ENCODE peak calls at places on chromosomes 12 and 14, in seven cellular contexts. W, Q, U, H, C, T and K are unnamed samples.

GRCh38 chr12:75666980-75667359 is 155.6 kb upstream of the KRR1 start:
- DNase-seq in U (peak), C (no peak), Q (peak), H (no peak), T (no peak), W (no peak), K (no peak)

GRCh38 chr12:113075137-113075683 is 18.7 kb downstream of the DTX1 start:
- DNase-seq in T (peak), C (no peak), U (no peak), H (no peak), Q (no peak), W (no peak), K (no peak)

GRCh38 chr14:71539660-71540285 is 392.5 kb upstream of the RGS6 start:
- DNase-seq in U (no peak), T (no peak), W (no peak), C (no peak), H (no peak), Q (no peak), K (no peak)

GRCh38 chr12:93740721-93741120 is 63.5 kb downstream of the CRADD start:
- DNase-seq in U (no peak), Q (peak), W (peak), C (peak), T (peak), H (no peak), K (no peak)

GRCh38 chr14:93081875-93082570 is 33.7 kb downstream of the ITPK1 start:
- DNase-seq in Q (no peak), C (no peak), U (no peak), T (no peak), H (no peak), W (no peak), K (no peak)

GRCh38 chr14:89600950-89601826 is 184.2 kb upstream of the FOXN3 start:
- DNase-seq in C (no peak), Q (peak), H (no peak), U (no peak), T (no peak), W (no peak), K (no peak)

GRCh38 chr14:41167040-41167439 is 439.6 kb upstream of the LRFN5 start:
- DNase-seq in T (no peak), Q (no peak), H (peak), C (no peak), W (peak), U (no peak), K (no peak)

GRCh38 chr14:92683041-92683440 is 65.4 kb downstream of the LGMN start:
- DNase-seq in U (no peak), Q (no peak), H (no peak), C (no peak), T (no peak), W (no peak), K (no peak)

GRCh38 chr14:101857226-101857625 is 95.7 kb downstream of the PPP2R5C start:
- DNase-seq in H (no peak), T (no peak), U (peak), W (peak), C (peak), Q (no peak), K (no peak)

DNA sequence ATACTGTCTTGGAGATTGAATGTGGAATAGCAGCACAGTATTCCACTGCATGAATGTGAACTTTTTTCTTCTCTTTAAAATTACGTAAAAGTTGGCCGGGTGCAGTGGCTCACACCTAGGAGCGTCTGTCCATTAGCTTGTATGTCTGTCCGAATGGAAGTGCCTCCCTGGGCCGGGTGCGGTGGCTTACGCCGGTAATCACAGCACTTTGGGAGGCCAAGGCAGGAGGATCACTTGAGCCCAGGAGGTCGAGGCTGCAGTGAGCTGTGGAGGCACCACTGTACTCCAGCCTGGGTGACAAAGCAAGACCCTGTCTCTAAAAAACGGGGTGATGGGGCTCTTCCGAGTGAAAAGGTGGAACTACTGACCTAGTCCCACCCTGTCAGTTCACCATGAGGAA is 22.6 kb upstream of the VSX2 start:
- DNase-seq in H (no peak), Q (no peak), C (no peak), T (no peak), W (no peak), U (no peak), K (no peak)
- TF ChIP-seq EZH2phosphoT487 in H (no peak), Q (no peak), C (no peak), T (no peak), W (no peak), U (no peak), K (no peak)

DNA sequence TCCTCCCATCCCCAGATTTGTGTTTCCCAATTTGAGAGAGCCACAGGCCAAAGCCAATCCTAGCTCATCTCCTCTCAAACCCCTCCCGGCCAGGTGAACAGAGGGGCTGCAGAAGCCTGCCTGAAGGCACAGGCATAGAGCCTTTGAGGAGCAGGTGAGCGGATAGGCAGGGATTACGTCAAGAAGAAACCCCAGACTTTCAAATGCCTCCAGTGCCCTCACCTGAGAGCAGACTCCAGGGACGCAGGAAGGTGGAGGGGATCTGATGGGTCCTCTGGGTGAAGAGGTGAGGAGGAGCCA is 579 bp downstream of the RND1 start:
- DNase-seq in H (peak), W (peak), C (no peak), T (peak), Q (no peak), U (no peak), K (no peak)
- TF ChIP-seq EZH2 in H (no peak), W (no peak), C (no peak), T (no peak), Q (no peak), U (no peak), K (no peak)

DNA sequence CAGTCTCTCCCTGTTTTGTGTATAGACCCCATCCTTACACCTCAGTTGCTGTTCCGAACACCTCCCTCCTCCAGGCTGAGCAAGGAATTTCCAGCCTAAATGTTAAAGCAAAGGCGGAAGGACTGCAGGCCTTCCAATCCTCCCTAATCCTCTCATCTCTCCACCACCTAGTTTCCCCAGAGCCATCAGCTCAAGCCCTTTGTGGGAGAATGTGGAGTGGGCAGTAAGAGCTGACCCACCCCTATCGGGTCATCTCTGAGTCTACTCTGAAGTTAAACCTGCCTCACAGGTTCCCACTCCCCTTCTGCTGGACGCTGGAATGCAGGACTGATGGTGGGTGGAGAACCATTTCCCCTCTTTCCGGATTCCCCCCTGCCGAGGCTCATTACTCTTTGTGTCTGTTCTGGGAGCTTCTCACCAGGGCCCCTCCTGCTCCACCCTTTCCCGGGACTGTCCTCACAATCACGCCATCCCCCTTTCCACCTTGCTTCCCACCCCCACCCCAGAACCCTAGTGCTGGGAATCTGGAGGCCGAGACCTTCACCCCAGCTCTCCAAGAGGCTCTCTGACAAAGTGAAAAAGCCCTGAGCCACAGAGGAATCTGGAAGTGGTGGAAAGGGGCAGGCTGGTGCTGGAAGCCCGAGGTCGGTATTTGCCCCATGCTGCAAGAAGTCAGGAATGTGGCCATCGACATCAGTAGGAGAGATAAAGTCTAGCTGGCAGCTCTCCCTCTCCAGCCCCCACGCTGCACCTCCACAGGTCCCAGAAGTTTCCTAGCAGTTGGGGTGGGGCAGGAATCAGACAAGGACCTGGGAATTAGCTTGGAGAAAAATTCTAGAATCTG is 3.3 kb upstream of the KRT18 start:
- DNase-seq in Q (peak), H (peak), U (no peak), W (peak), T (no peak), C (peak), K (peak)
- TF ChIP-seq EZH2phosphoT487 in Q (no peak), H (no peak), U (no peak), W (no peak), T (no peak), C (no peak), K (no peak)

DNA sequence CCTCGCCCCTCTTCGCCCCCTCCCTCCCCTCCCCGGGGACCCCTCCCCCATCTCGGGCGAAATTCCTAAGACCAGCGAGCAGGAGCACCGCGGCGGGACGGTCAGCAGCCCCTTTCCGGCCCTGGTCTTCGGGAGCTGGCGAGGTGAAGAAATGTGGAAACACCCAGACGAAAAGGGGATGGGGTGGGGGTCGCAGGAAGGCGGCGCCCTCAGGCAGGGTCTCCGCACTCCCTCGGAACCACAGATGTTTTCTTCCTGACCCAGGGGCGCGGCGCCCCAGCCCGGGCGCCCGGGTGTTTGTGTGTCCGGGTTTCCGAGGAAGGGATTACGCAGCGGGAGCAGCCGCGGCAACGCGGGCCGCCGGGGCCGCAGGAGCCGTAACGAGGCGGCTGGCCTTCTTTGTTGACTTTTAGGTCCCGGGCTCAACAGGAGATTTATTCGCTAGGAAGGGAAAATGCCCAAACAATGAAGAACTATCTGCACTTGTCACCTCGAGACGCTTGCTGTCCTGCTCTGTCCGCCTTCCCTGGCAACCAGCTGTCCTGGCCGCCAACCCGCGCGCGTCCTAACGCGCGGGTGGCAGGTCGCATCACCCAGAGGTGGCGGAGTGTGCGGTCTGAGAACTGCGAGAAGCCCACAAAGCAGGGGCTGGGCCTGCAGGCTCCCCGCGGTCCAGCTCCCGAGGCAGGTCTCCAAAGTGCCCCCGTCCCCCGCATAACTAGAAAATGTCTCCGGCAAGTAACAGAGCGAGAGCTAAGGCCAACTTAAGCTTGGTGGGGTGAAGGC is 7.0 kb downstream of the FOXA1 start:
- DNase-seq in C (peak), U (no peak), T (no peak), Q (peak), H (peak), W (peak), K (peak)
- TF ChIP-seq EZH2 in C (no peak), U (peak), T (no peak), Q (no peak), H (peak), W (peak), K (peak)

GRCh38 chr14:83779266-83779665 is 1750.7 kb upstream of the FLRT2 start:
- DNase-seq in C (peak), H (no peak), Q (no peak), U (no peak), W (no peak), T (no peak), K (peak)
- TF ChIP-seq EZH2phosphoT487 in C (no peak), H (no peak), Q (no peak), U (no peak), W (no peak), T (no peak), K (no peak)

DNA sequence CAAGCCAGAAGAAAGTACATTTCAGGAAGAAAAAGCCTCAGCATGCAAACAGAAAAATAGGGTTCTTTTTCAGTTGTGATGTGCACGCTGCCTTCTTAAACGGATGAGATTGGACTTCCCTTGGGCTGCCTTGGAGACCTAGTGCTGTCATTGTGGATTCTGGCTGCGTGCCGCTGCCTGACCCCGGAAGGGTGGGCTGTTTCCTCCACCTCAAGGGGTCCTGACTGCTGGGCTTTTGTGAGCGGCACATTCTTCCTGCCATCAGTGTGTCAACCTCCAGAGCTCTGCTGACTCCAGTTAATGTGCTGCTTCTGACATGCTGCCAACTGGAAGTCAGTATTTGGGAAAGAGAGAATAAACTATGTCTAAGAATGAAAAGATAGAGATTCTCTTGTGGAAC is 25.1 kb downstream of the CCNK start:
- DNase-seq in H (no peak), Q (no peak), T (no peak), W (no peak), U (no peak), C (no peak), K (no peak)
- TF ChIP-seq EZH2 in H (no peak), Q (no peak), T (no peak), W (no peak), U (no peak), C (no peak), K (no peak)

DNA sequence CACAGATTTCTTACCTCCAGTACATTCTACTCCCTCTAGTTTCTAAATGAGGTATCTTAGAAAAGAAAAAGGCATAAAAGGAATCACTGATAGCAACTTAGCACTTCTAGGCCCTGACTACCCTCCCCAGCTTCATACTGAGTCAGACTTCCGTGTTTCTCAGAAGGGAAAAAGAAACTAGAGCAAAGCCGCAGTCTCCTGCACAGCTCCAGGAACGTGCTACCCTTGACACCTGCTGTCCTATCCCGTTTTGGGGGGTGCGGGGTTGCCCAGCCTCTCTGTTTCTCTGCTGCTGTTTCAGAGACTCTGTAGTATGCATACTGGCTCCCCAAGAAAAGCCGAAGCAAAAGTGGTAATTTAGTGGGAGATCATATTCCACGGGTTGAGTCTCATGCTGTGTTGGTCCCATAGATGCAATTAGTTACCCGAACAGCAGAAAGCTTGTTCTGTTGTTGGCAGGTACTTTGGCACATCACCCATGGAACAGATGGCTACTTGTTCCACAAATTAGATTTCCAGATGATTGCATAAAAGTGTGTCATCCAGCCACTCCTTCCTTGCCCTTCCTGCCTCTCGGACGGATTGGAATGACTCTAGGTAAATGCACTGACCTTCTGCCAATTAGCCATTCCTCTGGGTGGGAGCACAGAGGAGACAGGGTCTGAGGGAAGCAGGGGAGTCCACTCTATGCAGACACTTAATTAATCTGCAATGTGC is 438.1 kb downstream of the FUT8 start:
- DNase-seq in C (peak), U (no peak), T (peak), H (no peak), W (no peak), Q (no peak), K (no peak)
- TF ChIP-seq EZH2phosphoT487 in C (no peak), U (no peak), T (no peak), H (no peak), W (no peak), Q (no peak), K (no peak)

DNA sequence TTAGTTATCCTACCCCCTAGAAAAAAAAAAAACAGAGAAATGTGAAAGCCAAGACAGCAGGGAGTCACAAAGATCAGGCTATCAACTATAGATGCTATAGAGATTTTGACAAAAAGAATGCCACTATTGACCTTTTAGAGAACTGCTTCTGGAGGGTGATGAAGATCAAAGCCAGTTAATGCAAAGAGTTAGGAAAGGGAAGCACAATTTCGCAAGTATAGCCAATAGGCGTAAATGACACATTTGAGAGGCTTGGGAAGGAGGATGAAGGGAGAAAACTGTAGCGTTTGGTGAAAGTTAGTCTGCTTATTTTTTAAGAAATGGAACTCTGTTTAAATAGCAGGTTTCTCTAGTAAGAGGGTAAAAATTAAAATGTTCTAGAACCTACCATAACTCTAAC is 190.7 kb downstream of the DUSP6 start:
- DNase-seq in U (no peak), C (no peak), W (no peak), Q (no peak), H (no peak), T (no peak), K (no peak)
- TF ChIP-seq EZH2 in U (no peak), C (no peak), W (no peak), Q (no peak), H (no peak), T (no peak), K (no peak)

GRCh38 chr12:111580737-111581136 is 18.4 kb downstream of the ATXN2 start:
- DNase-seq in U (no peak), T (no peak), H (no peak), W (no peak), Q (no peak), C (no peak), K (no peak)
- TF ChIP-seq EZH2phosphoT487 in U (no peak), T (no peak), H (no peak), W (no peak), Q (no peak), C (no peak), K (no peak)

GRCh38 chr14:73234586-73235394 is 2.5 kb upstream of the PAPLN start:
- DNase-seq in Q (no peak), T (no peak), U (no peak), C (no peak), W (no peak), H (peak), K (no peak)
- TF ChIP-seq EZH2 in Q (no peak), T (no peak), U (no peak), C (no peak), W (no peak), H (no peak), K (no peak)